ENCODE peak calls at places on chromosomes 13 and 19, in five cellular contexts. One of them, this sample, is unnamed. For H3K36me3 and H3K27me3, the result is how much of the 10 kb centered on the place peaks cover.

GRCh38 chr19:23665651-23666410 is 21.2 kb downstream of the ZNF675 start:
- DNase-seq in body of pancreas: no peak
- DNase-seq in tibial artery: no peak
- DNase-seq in cardiac muscle cell: no peak
- DNase-seq in esophagus squamous epithelium: no peak
- DNase-seq in this sample: no peak

GRCh38 chr13:48636550-48636949 is 17.2 kb upstream of the CYSLTR2 start:
- DNase-seq in tibial artery: no peak
- DNase-seq in esophagus squamous epithelium: no peak
- DNase-seq in cardiac muscle cell: peak
- DNase-seq in body of pancreas: no peak
- DNase-seq in this sample: no peak

GRCh38 chr13:30431269-30431950 is 9.1 kb downstream of the UBE2L5 start:
- DNase-seq in esophagus squamous epithelium: no peak
- DNase-seq in body of pancreas: no peak
- DNase-seq in cardiac muscle cell: no peak
- DNase-seq in tibial artery: no peak
- DNase-seq in this sample: no peak

GRCh38 chr19:15508035-15508710 is at the start of gene CYP4F22:
- DNase-seq in esophagus squamous epithelium: no peak
- DNase-seq in body of pancreas: no peak
- DNase-seq in tibial artery: no peak
- DNase-seq in cardiac muscle cell: no peak
- DNase-seq in this sample: no peak

GRCh38 chr13:41007359-41008118 is 11.6 kb downstream of the ELF1 start:
- DNase-seq in cardiac muscle cell: no peak
- DNase-seq in body of pancreas: no peak
- DNase-seq in esophagus squamous epithelium: no peak
- DNase-seq in tibial artery: no peak
- DNase-seq in this sample: no peak

GRCh38 chr13:52786747-52787146 is 47.1 kb upstream of the CNMD start:
- DNase-seq in esophagus squamous epithelium: no peak
- DNase-seq in tibial artery: no peak
- DNase-seq in body of pancreas: no peak
- DNase-seq in cardiac muscle cell: no peak
- DNase-seq in this sample: no peak

GRCh38 chr13:105848494-105848893 is 687.0 kb downstream of the EFNB2 start:
- DNase-seq in body of pancreas: no peak
- DNase-seq in tibial artery: no peak
- DNase-seq in esophagus squamous epithelium: no peak
- DNase-seq in cardiac muscle cell: no peak
- DNase-seq in this sample: no peak

GRCh38 chr13:53920916-53921315 is 892.3 kb downstream of the OLFM4 start:
- DNase-seq in body of pancreas: no peak
- DNase-seq in tibial artery: no peak
- DNase-seq in cardiac muscle cell: no peak
- DNase-seq in esophagus squamous epithelium: no peak
- DNase-seq in this sample: no peak

GRCh38 chr13:95896302-95896701 is 156.9 kb downstream of the UGGT2 start:
- DNase-seq in cardiac muscle cell: peak
- DNase-seq in esophagus squamous epithelium: no peak
- DNase-seq in body of pancreas: no peak
- DNase-seq in tibial artery: no peak
- DNase-seq in this sample: no peak

GRCh38 chr13:102443234-102443633 is 41.4 kb upstream of the FGF14 start:
- DNase-seq in cardiac muscle cell: no peak
- DNase-seq in esophagus squamous epithelium: no peak
- DNase-seq in tibial artery: no peak
- DNase-seq in body of pancreas: no peak
- DNase-seq in this sample: no peak

GRCh38 chr13:90305796-90306195 is 1041.7 kb upstream of the MIR17HG start:
- DNase-seq in cardiac muscle cell: no peak
- DNase-seq in body of pancreas: no peak
- DNase-seq in esophagus squamous epithelium: no peak
- DNase-seq in tibial artery: no peak
- DNase-seq in this sample: no peak

GRCh38 chr19:18904334-18905057 is 8.5 kb upstream of the CERS1 start:
- DNase-seq in tibial artery: no peak
- DNase-seq in esophagus squamous epithelium: no peak
- DNase-seq in body of pancreas: no peak
- DNase-seq in cardiac muscle cell: no peak
- DNase-seq in this sample: no peak

GRCh38 chr13:83753912-83754624 is 128.2 kb downstream of the SLITRK1 start:
- DNase-seq in body of pancreas: no peak
- DNase-seq in esophagus squamous epithelium: no peak
- DNase-seq in cardiac muscle cell: no peak
- DNase-seq in tibial artery: no peak
- DNase-seq in this sample: no peak

GRCh38 chr13:20772401-20773131 is 1.2 kb downstream of the EEF1AKMT1 start:
- DNase-seq in cardiac muscle cell: peak
- DNase-seq in esophagus squamous epithelium: no peak
- DNase-seq in body of pancreas: no peak
- DNase-seq in tibial artery: no peak
- DNase-seq in this sample: no peak

GRCh38 chr19:41575998-41576397 is at the start of gene CEACAM21:
- DNase-seq in esophagus squamous epithelium: no peak
- DNase-seq in cardiac muscle cell: no peak
- DNase-seq in body of pancreas: no peak
- DNase-seq in tibial artery: peak
- DNase-seq in this sample: no peak

GRCh38 chr13:23630349-23631093 is 60.3 kb downstream of the TNFRSF19 start:
- DNase-seq in cardiac muscle cell: no peak
- DNase-seq in esophagus squamous epithelium: no peak
- DNase-seq in body of pancreas: no peak
- DNase-seq in tibial artery: no peak
- DNase-seq in this sample: no peak

GRCh38 chr13:67094952-67095351 is 135.2 kb downstream of the PCDH9 start:
- DNase-seq in tibial artery: no peak
- DNase-seq in body of pancreas: no peak
- DNase-seq in cardiac muscle cell: peak
- DNase-seq in esophagus squamous epithelium: no peak
- DNase-seq in this sample: no peak

GRCh38 chr13:78121459-78122348 is 203.1 kb upstream of the EDNRB start:
- DNase-seq in esophagus squamous epithelium: no peak
- DNase-seq in body of pancreas: peak
- DNase-seq in tibial artery: peak
- DNase-seq in cardiac muscle cell: peak
- DNase-seq in this sample: peak

GRCh38 chr19:55158848-55159793 is 1.6 kb upstream of the TNNI3 start:
- DNase-seq in body of pancreas: no peak
- DNase-seq in tibial artery: no peak
- DNase-seq in cardiac muscle cell: peak
- DNase-seq in esophagus squamous epithelium: no peak
- DNase-seq in this sample: no peak

GRCh38 chr13:67147257-67148218 is 82.6 kb downstream of the PCDH9 start:
- DNase-seq in tibial artery: no peak
- DNase-seq in cardiac muscle cell: peak
- DNase-seq in body of pancreas: no peak
- DNase-seq in esophagus squamous epithelium: no peak
- DNase-seq in this sample: no peak

GRCh38 chr13:108586826-108587225 is 42.6 kb upstream of the MYO16 start:
- DNase-seq in body of pancreas: no peak
- DNase-seq in cardiac muscle cell: no peak
- DNase-seq in esophagus squamous epithelium: no peak
- DNase-seq in tibial artery: no peak
- DNase-seq in this sample: no peak

GRCh38 chr13:76723551-76724232 is 162.5 kb downstream of the KCTD12 start:
- DNase-seq in esophagus squamous epithelium: no peak
- DNase-seq in body of pancreas: no peak
- DNase-seq in cardiac muscle cell: peak
- DNase-seq in tibial artery: peak
- DNase-seq in this sample: peak

GRCh38 chr19:35894342-35894741 is 6.0 kb downstream of the NFKBID start:
- DNase-seq in cardiac muscle cell: no peak
- DNase-seq in tibial artery: no peak
- DNase-seq in body of pancreas: no peak
- DNase-seq in esophagus squamous epithelium: no peak
- DNase-seq in this sample: no peak

GRCh38 chr13:92315265-92315664 is 911.3 kb upstream of the GPC6 start:
- DNase-seq in body of pancreas: no peak
- DNase-seq in cardiac muscle cell: no peak
- DNase-seq in esophagus squamous epithelium: no peak
- DNase-seq in tibial artery: no peak
- DNase-seq in this sample: no peak

GRCh38 chr13:66803013-66803739 is 427.0 kb downstream of the PCDH9 start:
- DNase-seq in tibial artery: no peak
- DNase-seq in esophagus squamous epithelium: no peak
- DNase-seq in cardiac muscle cell: no peak
- DNase-seq in body of pancreas: no peak
- DNase-seq in this sample: no peak

GRCh38 chr13:49859568-49859967 is 67.1 kb upstream of the KPNA3 start:
- DNase-seq in esophagus squamous epithelium: no peak
- DNase-seq in body of pancreas: peak
- DNase-seq in cardiac muscle cell: peak
- DNase-seq in tibial artery: no peak
- DNase-seq in this sample: no peak

GRCh38 chr19:14654786-14655185 is 19.9 kb downstream of the ADGRE3 start:
- DNase-seq in cardiac muscle cell: no peak
- DNase-seq in tibial artery: no peak
- DNase-seq in esophagus squamous epithelium: no peak
- DNase-seq in body of pancreas: no peak
- DNase-seq in this sample: no peak

GRCh38 chr13:41960195-41960699 is 662 bp downstream of the VWA8 start:
- DNase-seq in cardiac muscle cell: peak
- DNase-seq in body of pancreas: peak
- DNase-seq in esophagus squamous epithelium: no peak
- DNase-seq in tibial artery: no peak
- DNase-seq in this sample: no peak

GRCh38 chr19:1672038-1672768 is 19.8 kb upstream of the TCF3 start:
- DNase-seq in tibial artery: no peak
- DNase-seq in body of pancreas: no peak
- DNase-seq in esophagus squamous epithelium: no peak
- DNase-seq in cardiac muscle cell: peak
- DNase-seq in this sample: peak

GRCh38 chr13:114104626-114105350 is 27.6 kb downstream of the RASA3 start:
- DNase-seq in body of pancreas: peak
- DNase-seq in tibial artery: peak
- DNase-seq in cardiac muscle cell: no peak
- DNase-seq in esophagus squamous epithelium: no peak
- DNase-seq in this sample: peak

GRCh38 chr13:35309711-35310110 is 166.8 kb downstream of the MAB21L1 start:
- DNase-seq in esophagus squamous epithelium: no peak
- DNase-seq in body of pancreas: no peak
- DNase-seq in tibial artery: no peak
- DNase-seq in cardiac muscle cell: no peak
- DNase-seq in this sample: no peak

DNA sequence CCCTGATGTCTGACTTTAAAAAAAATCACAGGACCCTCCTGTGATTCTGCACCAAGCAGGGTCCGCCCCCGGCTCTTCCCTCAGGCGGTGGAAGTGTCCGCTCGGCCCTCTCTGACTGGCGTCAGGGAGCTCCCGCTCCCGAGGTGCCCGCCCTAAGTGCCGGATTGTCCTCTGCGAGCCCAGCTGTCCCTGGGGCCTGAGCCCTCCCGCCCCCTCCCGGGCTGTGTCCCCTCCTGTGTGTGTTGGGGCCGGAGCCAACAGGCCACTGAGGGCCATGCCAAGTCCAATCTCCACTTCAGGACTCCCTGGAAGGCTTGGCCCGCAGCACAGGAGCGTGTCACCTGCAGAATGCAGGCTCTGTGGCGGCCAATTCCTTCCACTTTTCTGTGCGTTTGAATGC is 25.4 kb downstream of the MAP2K2 start:
- DNase-seq in tibial artery: no peak
- DNase-seq in cardiac muscle cell: no peak
- DNase-seq in esophagus squamous epithelium: no peak
- DNase-seq in body of pancreas: no peak
- DNase-seq in this sample: no peak
- H3K36me3 ChIP-seq in tibial artery: half or more
- H3K36me3 ChIP-seq in cardiac muscle cell: under half
- H3K36me3 ChIP-seq in esophagus squamous epithelium: under half
- H3K36me3 ChIP-seq in body of pancreas: under half
- H3K36me3 ChIP-seq in this sample: under half

GRCh38 chr19:21474671-21475181 is 30.7 kb upstream of the ZNF429 start:
- DNase-seq in cardiac muscle cell: peak
- DNase-seq in esophagus squamous epithelium: no peak
- DNase-seq in body of pancreas: peak
- DNase-seq in tibial artery: peak
- DNase-seq in this sample: peak
- H3K4me3 ChIP-seq in cardiac muscle cell: peak
- H3K4me3 ChIP-seq in esophagus squamous epithelium: peak
- H3K4me3 ChIP-seq in body of pancreas: peak
- H3K4me3 ChIP-seq in tibial artery: peak
- H3K4me3 ChIP-seq in this sample: peak

DNA sequence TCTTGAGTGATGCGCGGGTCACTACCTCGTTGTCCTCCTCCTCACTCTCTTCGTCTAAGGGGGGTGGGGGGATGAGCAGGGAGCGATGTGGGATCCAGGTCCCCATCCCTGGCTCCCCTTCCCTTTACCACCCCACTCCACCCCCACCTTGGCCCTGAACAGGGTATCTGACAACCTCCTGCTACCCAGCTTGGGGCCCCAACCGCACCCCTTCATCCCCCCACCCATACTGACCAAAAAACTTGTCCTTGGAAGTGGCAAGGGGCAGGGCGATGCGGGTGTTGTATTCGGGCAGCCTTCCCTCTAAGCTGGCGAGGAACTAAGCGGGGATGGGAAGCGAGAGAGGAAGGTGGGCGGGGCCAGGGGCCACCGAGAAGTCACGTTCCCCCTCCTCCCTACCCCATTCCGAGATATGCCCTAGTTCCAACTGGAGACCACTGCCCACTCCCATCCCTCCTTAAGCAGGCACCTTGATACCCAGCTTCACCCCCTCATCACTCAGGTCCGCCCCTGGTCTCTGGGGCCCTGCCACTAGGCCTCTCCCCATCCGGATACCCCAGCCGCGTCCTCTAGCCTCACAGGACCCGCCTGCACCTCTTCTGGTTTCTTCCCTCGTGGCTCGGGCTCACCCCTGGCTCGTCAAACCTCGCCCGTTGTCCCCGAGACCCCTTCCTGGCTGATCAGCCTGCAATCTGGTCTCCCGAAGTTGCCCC is 1.9 kb upstream of the RGL3 start:
- DNase-seq in body of pancreas: no peak
- DNase-seq in esophagus squamous epithelium: no peak
- DNase-seq in cardiac muscle cell: no peak
- DNase-seq in tibial artery: peak
- DNase-seq in this sample: no peak
- H3K27me3 ChIP-seq in body of pancreas: under half
- H3K27me3 ChIP-seq in esophagus squamous epithelium: under half
- H3K27me3 ChIP-seq in cardiac muscle cell: under half
- H3K27me3 ChIP-seq in tibial artery: under half
- H3K27me3 ChIP-seq in this sample: under half

DNA sequence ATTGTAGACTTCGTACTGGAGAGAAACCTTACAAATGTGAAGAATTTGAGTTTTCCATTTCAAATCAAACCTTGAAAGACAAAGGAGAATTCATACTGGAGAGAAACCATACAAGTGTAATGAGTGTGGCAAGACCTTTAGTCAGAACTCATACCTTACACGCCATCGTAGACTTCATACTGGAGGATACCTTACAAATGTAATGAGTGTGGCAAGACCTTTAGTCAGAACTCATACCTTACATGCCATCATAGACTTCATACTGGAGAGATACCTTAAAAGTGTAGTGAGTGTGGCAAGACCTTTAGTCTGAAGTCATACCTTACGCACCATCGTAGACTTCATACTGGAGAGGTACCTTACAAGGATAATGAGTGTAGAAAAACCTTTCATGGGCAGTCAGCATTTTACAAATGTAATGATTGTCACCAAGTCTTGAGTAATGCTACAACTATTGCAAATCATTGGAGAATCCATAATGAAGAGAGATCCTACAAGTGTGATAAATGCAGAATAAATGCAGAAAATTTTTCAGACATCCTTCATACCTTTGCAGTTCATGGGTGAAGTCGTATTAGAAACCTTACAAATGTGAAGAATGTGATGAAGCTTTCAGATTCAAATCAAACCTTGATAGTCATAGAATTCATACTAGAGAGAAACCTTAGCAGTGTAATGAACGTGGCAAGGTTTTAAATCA is 14.7 kb downstream of the ZNF765 start:
- DNase-seq in cardiac muscle cell: no peak
- DNase-seq in tibial artery: no peak
- DNase-seq in esophagus squamous epithelium: no peak
- DNase-seq in body of pancreas: no peak
- DNase-seq in this sample: no peak
- H3K36me3 ChIP-seq in cardiac muscle cell: under half
- H3K36me3 ChIP-seq in tibial artery: half or more
- H3K36me3 ChIP-seq in esophagus squamous epithelium: under half
- H3K36me3 ChIP-seq in body of pancreas: under half
- H3K36me3 ChIP-seq in this sample: under half

This sample was measured in ovary.